ENCODE peak calls at places on chromosomes 11 and 22, in five cellular contexts. H is A549, X is H9, L is neural progenitor cell, T is sigmoid colon. Q is an unnamed sample. For H3K4me1 and H3K9me3, the result is how much of the 10 kb centered on the place peaks cover.

GRCh38 chr11:68314203-68314885 is 2.0 kb downstream of the LRP5 start:
- DNase-seq in H (peak), X (peak), L (no peak), T (no peak), Q (no peak)

GRCh38 chr11:124970925-124971324 is 16.9 kb downstream of the CCDC15 start:
- DNase-seq in H (peak), X (peak), L (peak), T (no peak), Q (no peak)

GRCh38 chr22:22076361-22076760 is 93.8 kb upstream of the TOP3B start:
- DNase-seq in H (no peak), X (no peak), L (no peak), T (no peak), Q (no peak)

GRCh38 chr22:45314789-45315188 is 5.1 kb downstream of the FAM118A start:
- DNase-seq in H (no peak), X (no peak), L (no peak), T (no peak), Q (no peak)

GRCh38 chr11:70873736-70874412 is 378.5 kb downstream of the SHANK2 start:
- DNase-seq in H (no peak), X (no peak), L (no peak), T (no peak), Q (no peak)

GRCh38 chr11:119940401-119940976 is 197.4 kb downstream of the TRIM29 start:
- DNase-seq in H (no peak), X (no peak), L (no peak), T (no peak), Q (no peak)

GRCh38 chr22:36773935-36774334 is 2.0 kb downstream of the IFT27 start:
- DNase-seq in H (peak), X (no peak), L (peak), T (no peak), Q (no peak)

GRCh38 chr11:95055273-95055897 is 6.2 kb downstream of the KDM4F start:
- DNase-seq in H (no peak), X (no peak), L (no peak), T (no peak), Q (no peak)

GRCh38 chr11:67675058-67675747 is 780 bp upstream of the ALDH3B2 start:
- DNase-seq in H (no peak), X (no peak), L (no peak), T (no peak), Q (no peak)

GRCh38 chr11:74949748-74950127 is 672 bp downstream of the SPCS2 start:
- DNase-seq in H (no peak), X (no peak), L (no peak), T (no peak), Q (no peak)

GRCh38 chr11:37544491-37544890 is 946.5 kb upstream of the RAG2 start:
- DNase-seq in H (no peak), X (no peak), L (no peak), T (no peak), Q (no peak)

GRCh38 chr11:110217478-110217877 is 78.9 kb downstream of the RDX start:
- DNase-seq in H (no peak), X (no peak), L (no peak), T (no peak), Q (no peak)

GRCh38 chr22:23862103-23862502 is 4.4 kb downstream of the SLC2A11 start:
- DNase-seq in H (peak), X (peak), L (peak), T (no peak), Q (no peak)

GRCh38 chr11:76443254-76443935 is 1.4 kb upstream of the EMSY start:
- DNase-seq in H (no peak), X (no peak), L (no peak), T (no peak), Q (no peak)

GRCh38 chr11:93350835-93351234 is 20.3 kb downstream of the DEUP1 start:
- DNase-seq in H (no peak), X (no peak), L (no peak), T (no peak), Q (no peak)

GRCh38 chr11:45180158-45180887 is 33.9 kb downstream of the PRDM11 start:
- DNase-seq in H (peak), X (peak), L (peak), T (peak), Q (peak)

GRCh38 chr11:106786251-106786650 is 232.0 kb downstream of the GUCY1A2 start:
- DNase-seq in H (no peak), X (no peak), L (no peak), T (no peak), Q (no peak)

GRCh38 chr22:30435674-30436126 is 10.1 kb downstream of the MTFP1 start:
- DNase-seq in H (no peak), X (no peak), L (no peak), T (no peak), Q (no peak)

GRCh38 chr22:26671317-26672059 is 14.1 kb downstream of the MIAT start:
- DNase-seq in H (no peak), X (no peak), L (no peak), T (peak), Q (peak)

GRCh38 chr11:15920856-15921629 is 435.3 kb downstream of the SOX6 start:
- DNase-seq in H (no peak), X (no peak), L (peak), T (no peak), Q (no peak)

GRCh38 chr11:94934362-94934761 is 39.0 kb downstream of the CWC15 start:
- DNase-seq in H (no peak), X (peak), L (peak), T (no peak), Q (no peak)

GRCh38 chr11:100356035-100356434 is 331.1 kb upstream of the ARHGAP42 start:
- DNase-seq in H (no peak), X (no peak), L (no peak), T (no peak), Q (no peak)

GRCh38 chr11:130904380-130904779 is 11.9 kb downstream of the SNX19 start:
- DNase-seq in H (no peak), X (no peak), L (peak), T (no peak), Q (no peak)

GRCh38 chr11:14973621-14974020 is 1.5 kb upstream of the CALCA start:
- DNase-seq in H (no peak), X (peak), L (peak), T (peak), Q (no peak)

GRCh38 chr11:84965484-84965883 is 661.7 kb downstream of the DLG2 start:
- DNase-seq in H (no peak), X (no peak), L (no peak), T (no peak), Q (no peak)

DNA sequence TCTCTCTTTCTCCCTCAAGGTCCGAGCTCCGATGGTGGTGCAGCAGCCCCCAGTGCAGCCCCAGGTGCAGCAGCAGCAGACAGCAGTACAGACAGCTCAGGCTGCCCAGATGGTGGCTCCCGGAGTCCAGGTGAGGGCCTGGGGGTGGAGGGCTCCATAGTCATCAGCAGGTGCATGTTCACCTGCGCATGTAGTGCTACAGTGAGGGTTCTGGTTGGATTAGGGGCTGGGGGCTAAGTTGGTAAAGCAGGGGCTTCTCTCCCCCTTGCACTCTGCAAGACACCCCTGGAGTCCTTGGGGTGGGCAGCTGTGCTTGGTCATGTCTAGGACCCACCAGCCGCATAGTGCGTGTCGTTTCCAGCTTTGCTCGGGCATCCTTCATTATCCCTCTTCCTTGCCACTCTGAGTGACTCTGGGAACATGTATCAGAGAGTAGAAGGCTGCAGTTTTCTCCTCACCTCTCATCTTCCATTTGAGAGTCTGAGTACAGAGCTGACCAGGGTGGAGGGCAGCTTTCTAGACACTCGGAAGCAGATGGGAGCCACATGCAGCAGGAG is 61.2 kb downstream of the MED15 start:
- DNase-seq in H (no peak), X (no peak), L (no peak), T (no peak), Q (no peak)
- H3K4me1 ChIP-seq in H (half or more), X (under half), L (under half), T (under half), Q (under half)

DNA sequence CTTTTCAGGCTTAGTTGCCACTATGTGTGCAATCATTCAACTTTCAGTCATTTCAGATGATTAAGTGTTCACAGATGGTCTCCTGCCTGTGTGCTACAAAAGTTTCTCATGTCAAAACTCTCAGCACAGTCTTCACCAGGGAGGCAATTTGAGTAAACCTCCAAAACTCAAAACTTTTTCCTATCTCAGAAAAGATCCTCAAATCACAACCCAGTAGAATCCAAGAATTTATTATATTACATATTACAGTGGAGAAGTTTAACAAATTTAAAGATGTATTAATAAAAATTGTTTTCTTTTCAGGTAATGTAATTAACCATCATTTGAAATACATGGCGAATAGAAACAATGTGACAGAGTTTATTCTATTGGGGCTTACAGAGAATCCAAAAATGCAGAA is at the start of gene OR4C13:
- DNase-seq in H (no peak), X (no peak), L (no peak), T (no peak), Q (no peak)
- H3K9me3 ChIP-seq in H (under half), X (under half), L (under half), T (under half), Q (under half)

GRCh38 chr11:88324562-88325345 is 12.8 kb downstream of the CTSC start:
- DNase-seq in H (no peak), X (no peak), L (no peak), T (no peak), Q (no peak)

GRCh38 chr11:88326112-88326511 is 11.4 kb downstream of the CTSC start:
- DNase-seq in H (no peak), X (no peak), L (no peak), T (no peak), Q (no peak)

GRCh38 chr11:88327061-88327460 is 10.5 kb downstream of the CTSC start:
- DNase-seq in H (no peak), X (no peak), L (no peak), T (no peak), Q (no peak)

GRCh38 chr11:88329563-88330250 is 7.8 kb downstream of the CTSC start:
- DNase-seq in H (no peak), X (no peak), L (no peak), T (no peak), Q (no peak)

DNA sequence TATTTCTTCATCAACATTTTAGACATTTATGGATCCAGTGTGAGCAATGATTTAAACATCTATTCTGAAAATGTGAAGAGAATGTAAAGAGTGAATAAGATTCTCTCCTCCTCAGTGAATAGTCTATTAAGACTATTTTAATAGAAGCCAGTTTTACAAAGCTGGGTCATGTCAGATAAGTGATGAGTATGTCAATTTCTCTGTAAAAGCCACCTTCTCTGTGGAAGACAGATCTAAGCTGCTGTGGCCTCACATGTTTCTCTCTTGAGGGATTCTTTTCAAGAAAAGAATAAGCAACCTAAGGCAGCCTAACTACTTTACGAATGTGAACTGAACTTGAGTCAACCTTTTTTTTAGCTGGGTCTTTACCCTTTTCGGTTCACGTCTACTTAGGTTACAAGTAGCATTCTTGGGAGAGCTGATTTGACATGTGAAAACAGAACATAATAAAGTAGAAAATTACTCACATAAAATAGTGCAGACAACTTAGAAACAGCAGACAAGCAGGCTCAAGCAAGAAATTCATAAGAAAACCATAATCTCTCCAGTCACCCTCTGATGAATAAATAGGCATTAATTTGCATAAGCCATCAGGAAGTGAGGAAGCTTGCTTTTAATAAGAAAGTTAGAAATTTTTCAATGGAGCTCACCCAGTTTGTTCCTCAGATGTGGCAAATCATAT is 9.9 kb downstream of the CTSC start:
- DNase-seq in H (no peak), X (no peak), L (no peak), T (no peak), Q (no peak)
- H3K4me1 ChIP-seq in H (under half), X (under half), L (under half), T (under half), Q (under half)

DNA sequence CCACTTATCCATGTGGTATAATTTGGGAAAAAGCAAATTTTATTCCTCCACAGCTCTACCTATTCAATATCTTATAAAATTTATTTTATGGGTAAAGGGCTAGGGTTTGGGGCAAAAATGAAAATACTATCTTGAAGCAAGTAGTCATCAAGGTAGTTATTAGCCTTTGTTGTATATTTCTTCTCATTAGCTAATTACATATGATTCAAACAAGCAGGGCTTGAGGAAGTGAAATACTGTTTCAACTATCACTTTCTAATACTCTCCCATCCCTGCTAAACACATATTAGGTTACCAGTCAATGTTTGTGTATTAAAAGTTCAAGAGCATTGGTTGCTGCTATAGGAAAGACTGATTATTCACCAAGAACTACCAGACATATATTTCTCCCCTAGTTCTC is 517.3 kb downstream of the METTL15 start:
- DNase-seq in H (no peak), X (no peak), L (no peak), T (no peak), Q (no peak)
- H3K9me3 ChIP-seq in H (under half), X (under half), L (under half), T (under half), Q (under half)

GRCh38 chr22:48084749-48085090 is 1322.3 kb downstream of the TBC1D22A start:
- DNase-seq in H (no peak), X (no peak), L (no peak), T (peak), Q (no peak)
- H3K4me1 ChIP-seq in H (under half), X (under half), L (under half), T (under half), Q (under half)

GRCh38 chr11:132396318-132396717 is 1025.9 kb downstream of the NTM start:
- DNase-seq in H (no peak), X (no peak), L (no peak), T (no peak), Q (no peak)
- H3K9me3 ChIP-seq in H (under half), X (under half), L (under half), T (under half), Q (under half)